ENCODE peak calls at places on chromosome 9, in ten cellular contexts. E, C, Q, X, D, H, P, W, Z and R are unnamed samples.

GRCh38 chr9:127816362-127816725 is 13.7 kb downstream of the FPGS start:
- DNase-seq in D (no peak), P (no peak), E (no peak), C (no peak), Q (no peak), H (no peak), X (no peak), W (no peak), Z (no peak), R (no peak)

GRCh38 chr9:126482361-126483044 is 131.2 kb upstream of the LMX1B start:
- DNase-seq in Q (no peak), P (no peak), H (no peak), D (no peak), W (no peak), Z (no peak), C (no peak), X (no peak), E (no peak), R (no peak)

GRCh38 chr9:74887041-74887980 is at the start of gene TRPM6:
- DNase-seq in X (no peak), Z (peak), Q (peak), P (peak), C (peak), E (peak), H (peak), W (peak), D (peak), R (no peak)

GRCh38 chr9:74963043-74963442 is 10.3 kb upstream of the C9orf40 start:
- DNase-seq in Z (no peak), X (no peak), E (no peak), P (no peak), H (no peak), C (no peak), W (no peak), D (no peak), Q (no peak), R (no peak)

GRCh38 chr9:83327750-83328622 is 210.2 kb downstream of the FRMD3 start:
- DNase-seq in Z (no peak), D (no peak), C (no peak), E (no peak), W (no peak), P (no peak), Q (no peak), H (no peak), X (no peak), R (no peak)

GRCh38 chr9:18821794-18822193 is 211.2 kb downstream of the SAXO1 start:
- DNase-seq in Q (no peak), Z (peak), E (no peak), H (no peak), P (peak), C (no peak), D (peak), W (no peak), X (no peak), R (no peak)

GRCh38 chr9:95626885-95627558 is 110.3 kb upstream of the PTCH1 start:
- DNase-seq in E (no peak), W (no peak), X (no peak), D (no peak), Q (no peak), H (peak), C (peak), P (no peak), Z (no peak), R (no peak)

GRCh38 chr9:91131433-91131839 is 230.3 kb downstream of the AUH start:
- DNase-seq in Z (peak), Q (peak), C (no peak), D (peak), X (no peak), W (peak), H (no peak), E (peak), P (peak), R (no peak)

GRCh38 chr9:94084314-94084713 is at the start of gene PTPDC1:
- DNase-seq in W (no peak), Q (peak), P (peak), H (no peak), Z (peak), E (peak), X (no peak), D (peak), C (peak), R (no peak)

GRCh38 chr9:96655198-96655851 is at the start of gene PRXL2C:
- DNase-seq in X (peak), D (peak), C (peak), W (peak), E (no peak), Z (peak), H (peak), P (peak), Q (peak), R (peak)

GRCh38 chr9:106785200-106785599 is 77.8 kb upstream of the ZNF462 start:
- DNase-seq in W (no peak), Z (no peak), D (no peak), H (no peak), C (no peak), Q (no peak), P (no peak), E (no peak), X (no peak), R (no peak)

GRCh38 chr9:109903515-109904138 is 123.6 kb downstream of the PALM2AKAP2 start:
- DNase-seq in P (peak), X (peak), H (peak), E (peak), C (peak), W (peak), D (peak), Q (peak), Z (peak), R (peak)

GRCh38 chr9:3401556-3401955 is 124.2 kb downstream of the RFX3 start:
- DNase-seq in E (no peak), H (no peak), W (no peak), X (no peak), C (no peak), P (no peak), Z (peak), Q (no peak), D (no peak), R (no peak)

GRCh38 chr9:68704498-68704803 is 589 bp upstream of the PIP5K1B start:
- DNase-seq in P (no peak), C (no peak), H (no peak), Q (no peak), E (no peak), X (no peak), W (no peak), Z (no peak), D (no peak), R (no peak)

GRCh38 chr9:93292664-93293328 is 108.9 kb downstream of the WNK2 start:
- DNase-seq in P (no peak), W (no peak), X (no peak), C (no peak), E (no peak), Z (no peak), Q (no peak), D (no peak), H (no peak), R (peak)

GRCh38 chr9:126859111-126859510 is 1.3 kb upstream of the ZBTB34 start:
- DNase-seq in W (no peak), Z (no peak), P (no peak), X (no peak), C (no peak), Q (no peak), D (no peak), H (no peak), E (no peak), R (no peak)

GRCh38 chr9:28207657-28208056 is 634.4 kb upstream of the C9orf72 start:
- DNase-seq in X (peak), H (no peak), Q (no peak), E (no peak), D (no peak), Z (no peak), W (no peak), C (no peak), P (no peak), R (no peak)

GRCh38 chr9:121376214-121376830 is 6.3 kb upstream of the STOM start:
- DNase-seq in H (no peak), D (no peak), Z (no peak), C (no peak), W (no peak), P (no peak), Q (no peak), E (no peak), X (no peak), R (no peak)

GRCh38 chr9:129237195-129237611 is 59.1 kb upstream of the IER5L start:
- DNase-seq in D (peak), Z (peak), W (no peak), C (no peak), H (no peak), E (peak), Q (peak), P (peak), X (no peak), R (no peak)

GRCh38 chr9:129014611-129015010 is 13.5 kb downstream of the SH3GLB2 start:
- DNase-seq in P (no peak), W (no peak), Z (no peak), H (no peak), X (no peak), C (no peak), Q (no peak), E (no peak), D (no peak), R (no peak)

GRCh38 chr9:11149065-11149464 is 536.3 kb upstream of the PTPRD start:
- DNase-seq in X (no peak), Z (no peak), P (no peak), D (peak), E (no peak), H (no peak), W (no peak), C (no peak), Q (no peak), R (no peak)
- TF ChIP-seq CTCF in X (peak), Z (peak), P (peak), D (no peak), E (no peak), H (no peak), W (no peak), C (no peak), Q (no peak), R (no peak)

GRCh38 chr9:20407013-20407412 is 215.3 kb downstream of the MLLT3 start:
- DNase-seq in H (no peak), E (no peak), C (no peak), X (no peak), Z (no peak), D (no peak), P (no peak), W (no peak), Q (no peak), R (no peak)
- TF ChIP-seq CTCF in H (peak), E (no peak), C (peak), X (no peak), Z (peak), D (peak), P (no peak), W (no peak), Q (peak), R (no peak)

GRCh38 chr9:131347376-131348020 is 46.4 kb upstream of the PRRC2B start:
- DNase-seq in Q (no peak), E (no peak), Z (no peak), X (no peak), W (no peak), H (no peak), D (no peak), C (no peak), P (no peak), R (no peak)

GRCh38 chr9:131348631-131349521 is 45.0 kb upstream of the PRRC2B start:
- DNase-seq in P (no peak), W (no peak), Q (no peak), C (no peak), D (no peak), Z (no peak), X (no peak), H (no peak), E (no peak), R (no peak)

GRCh38 chr9:131349522-131349880 is 44.4 kb upstream of the PRRC2B start:
- DNase-seq in P (no peak), E (no peak), X (no peak), H (no peak), C (no peak), W (no peak), Z (no peak), Q (no peak), D (no peak), R (no peak)

GRCh38 chr9:131346559-131346958 is 47.3 kb upstream of the PRRC2B start:
- DNase-seq in Q (no peak), P (no peak), H (no peak), E (no peak), W (no peak), D (no peak), C (no peak), X (no peak), Z (no peak), R (no peak)

DNA sequence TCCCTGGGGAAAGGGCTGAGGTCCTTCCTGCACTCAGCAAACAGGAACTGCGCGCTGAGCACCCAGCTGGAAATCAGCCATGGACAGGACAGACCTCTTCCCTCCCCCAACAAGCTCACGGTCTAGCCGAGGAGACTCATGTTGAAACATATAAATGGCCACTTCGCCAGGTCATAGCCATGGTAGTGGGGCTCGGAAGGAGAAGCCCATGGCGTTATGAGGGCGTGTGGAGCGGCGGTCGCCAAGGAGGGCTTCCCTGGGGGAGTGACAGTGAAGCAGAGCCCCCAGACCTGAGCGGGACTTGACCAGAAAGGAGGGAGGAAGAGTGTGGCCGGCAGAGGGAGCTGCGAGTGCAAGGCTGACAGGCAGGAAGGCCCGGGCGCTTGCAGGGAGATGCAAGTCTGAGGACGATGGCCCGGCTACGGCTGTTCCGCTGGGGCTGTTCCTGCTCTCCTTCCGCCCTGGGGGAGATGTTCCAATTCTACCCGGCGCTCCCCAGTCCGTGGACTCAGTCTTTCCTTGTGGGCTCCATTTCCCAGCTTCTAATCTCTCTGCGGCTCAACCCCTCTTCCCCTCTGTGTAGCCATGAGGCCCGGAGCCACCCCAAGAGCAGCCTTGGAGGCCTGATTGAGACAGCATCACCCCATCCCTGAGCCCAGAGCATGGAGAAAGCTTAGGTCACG is 43.9 kb upstream of the PRRC2B start:
- DNase-seq in X (peak), P (peak), C (peak), Z (peak), H (peak), E (peak), Q (peak), D (peak), W (peak), R (peak)
- TF ChIP-seq CTCF in X (peak), P (peak), C (peak), Z (peak), H (peak), E (peak), Q (peak), D (peak), W (peak), R (peak)

GRCh38 chr9:116000748-116001329 is 152.8 kb upstream of the PAPPA start:
- DNase-seq in P (peak), D (peak), Q (no peak), C (no peak), X (no peak), E (no peak), Z (no peak), H (peak), W (no peak), R (peak)
- TF ChIP-seq CTCF in P (peak), D (peak), Q (peak), C (peak), X (peak), E (peak), Z (peak), H (peak), W (no peak), R (peak)

DNA sequence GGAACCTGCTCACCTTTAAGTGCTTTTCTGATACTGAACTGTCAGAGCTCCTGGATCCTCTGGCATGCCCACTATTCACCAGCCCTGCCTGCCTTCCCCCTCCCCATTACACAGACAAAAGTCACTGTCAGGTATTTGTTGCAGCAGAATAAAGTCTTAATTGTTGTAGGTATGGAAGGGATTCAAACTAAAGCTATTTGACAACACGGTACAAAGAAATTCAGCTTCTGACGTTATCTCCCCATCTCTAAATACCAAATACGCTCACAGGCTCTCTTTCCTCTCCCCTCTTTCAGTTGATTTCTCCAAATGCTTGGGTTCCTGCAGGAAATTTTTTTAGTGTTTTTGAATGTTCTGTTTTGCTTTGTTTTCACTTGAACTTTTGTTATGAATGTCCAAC is 9.3 kb upstream of the TGFBR1 start:
- DNase-seq in P (no peak), Z (no peak), H (no peak), X (no peak), C (no peak), D (no peak), Q (no peak), E (no peak), W (no peak), R (no peak)
- TF ChIP-seq CTCF in P (no peak), Z (no peak), H (no peak), X (no peak), C (no peak), D (no peak), Q (no peak), E (no peak), W (no peak), R (no peak)

GRCh38 chr9:97749928-97750327 is 52.8 kb upstream of the XPA start:
- DNase-seq in Z (peak), H (no peak), P (peak), X (no peak), C (no peak), Q (no peak), D (no peak), E (no peak), W (no peak), R (no peak)
- TF ChIP-seq CTCF in Z (peak), H (no peak), P (peak), X (no peak), C (no peak), Q (peak), D (no peak), E (no peak), W (no peak), R (no peak)

DNA sequence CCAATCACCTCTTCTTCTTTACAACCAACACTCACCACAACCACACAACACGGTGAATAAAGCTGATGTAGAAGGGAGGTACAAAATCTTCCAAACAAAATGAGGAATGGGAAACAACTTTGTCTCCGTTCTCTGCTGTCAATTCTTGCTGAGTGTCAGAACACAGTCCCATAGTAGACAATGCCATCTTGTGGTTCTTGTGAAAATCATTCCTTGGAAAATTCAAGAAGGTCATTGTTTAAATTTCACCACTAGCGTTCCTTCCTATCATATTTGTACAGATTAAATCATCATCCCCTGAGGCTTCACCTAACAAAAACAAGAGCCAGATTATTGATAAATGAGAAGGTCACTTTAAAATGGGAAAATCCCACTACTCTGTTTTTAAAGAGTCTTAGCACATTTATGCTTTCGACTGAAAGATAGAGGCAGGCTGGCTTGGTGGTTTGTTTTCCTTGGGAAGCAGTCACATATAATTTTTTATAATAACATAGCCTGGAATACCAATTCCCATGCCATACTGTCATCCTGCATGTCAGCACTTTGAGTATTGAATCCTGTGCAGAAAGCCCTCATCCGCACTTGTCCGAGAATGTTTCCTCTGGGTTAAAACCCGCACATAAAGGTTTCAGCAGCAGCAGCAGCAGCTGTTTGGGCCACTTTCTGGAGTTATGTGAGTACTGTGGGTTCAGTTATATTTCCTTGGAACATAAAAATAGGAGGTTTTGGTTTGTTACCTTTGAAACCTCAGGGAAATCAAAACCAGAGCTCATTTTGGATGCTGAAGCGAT is 395.0 kb upstream of the SMARCA2 start:
- DNase-seq in Q (no peak), D (peak), X (peak), W (no peak), Z (peak), H (no peak), P (peak), E (no peak), C (no peak), R (no peak)
- TF ChIP-seq CTCF in Q (peak), D (peak), X (peak), W (no peak), Z (peak), H (peak), P (peak), E (peak), C (peak), R (no peak)

GRCh38 chr9:98570663-98571440 is 137.9 kb downstream of the GABBR2 start:
- DNase-seq in D (no peak), E (no peak), Q (no peak), H (no peak), X (no peak), C (no peak), P (no peak), Z (no peak), W (no peak), R (no peak)
- TF ChIP-seq CTCF in D (no peak), E (no peak), Q (no peak), H (no peak), X (no peak), C (no peak), P (no peak), Z (no peak), W (no peak), R (no peak)

GRCh38 chr9:98339987-98340564 is 84.6 kb upstream of the TBC1D2 start:
- DNase-seq in D (no peak), W (no peak), Q (no peak), H (no peak), C (no peak), E (no peak), Z (no peak), X (no peak), P (no peak), R (peak)

GRCh38 chr9:98341157-98342102 is 86.0 kb upstream of the TBC1D2 start:
- DNase-seq in P (no peak), X (no peak), Q (no peak), D (no peak), Z (no peak), E (no peak), W (peak), C (no peak), H (no peak), R (peak)

GRCh38 chr9:98344581-98344980 is 89.1 kb upstream of the TBC1D2 start:
- DNase-seq in P (no peak), W (no peak), H (no peak), X (no peak), Z (no peak), D (no peak), E (no peak), Q (no peak), C (no peak), R (no peak)

GRCh38 chr9:98342819-98343208 is 87.4 kb upstream of the TBC1D2 start:
- DNase-seq in H (no peak), Z (no peak), X (no peak), P (no peak), C (no peak), E (no peak), D (no peak), Q (no peak), W (no peak), R (no peak)

DNA sequence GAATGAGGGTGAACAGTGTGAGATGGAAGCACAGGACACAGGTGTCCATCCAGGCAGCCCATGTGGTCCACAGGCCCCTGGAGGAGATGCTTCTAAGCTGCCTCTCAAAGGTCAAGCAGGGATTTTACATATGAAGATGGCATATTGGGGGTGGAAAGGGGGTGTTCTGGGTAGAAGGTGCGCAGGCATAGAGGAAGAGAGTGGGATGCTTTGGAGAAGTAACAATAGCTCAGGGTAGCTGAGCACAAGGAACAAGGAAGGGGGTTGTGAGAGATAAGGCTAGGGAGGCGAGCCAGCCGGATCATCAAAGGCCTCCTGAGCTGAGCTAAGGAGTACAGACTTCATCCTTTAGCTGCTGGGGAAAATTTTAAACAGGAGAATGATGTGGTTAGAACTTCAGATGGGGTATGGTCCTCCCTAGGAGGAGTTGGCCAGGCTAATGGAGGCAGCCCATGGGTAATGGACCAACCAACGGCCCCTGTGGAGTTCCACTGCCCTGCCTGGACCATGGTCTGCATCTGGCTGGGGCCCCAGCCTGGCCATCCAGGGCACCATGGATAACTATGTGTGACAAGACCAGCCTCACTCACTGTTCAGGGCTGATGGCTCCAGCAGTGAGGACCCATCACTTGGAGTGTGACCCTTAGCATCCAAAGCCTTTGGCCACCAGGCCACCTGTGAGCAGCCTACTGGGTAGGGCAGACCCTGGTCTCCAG is 86.8 kb upstream of the TBC1D2 start:
- DNase-seq in H (no peak), Z (no peak), C (no peak), W (no peak), D (no peak), Q (no peak), X (no peak), P (no peak), E (no peak), R (peak)
- TF ChIP-seq CTCF in H (no peak), Z (no peak), C (no peak), W (no peak), D (no peak), Q (no peak), X (no peak), P (no peak), E (no peak), R (no peak)